ENCODE peak calls at places on chromosome 16, in eight cellular contexts. O is Calu3, I is lower leg skin, E is uterus, B is endodermal cell, Q is cardiac fibroblast, T is kidney epithelial cell, N is astrocyte. L is an unnamed sample.

GRCh38 chr16:28084209-28084608 is 20.7 kb upstream of the GSG1L start:
- DNase-seq in B (no peak), Q (no peak), E (no peak), N (no peak), T (no peak), I (no peak), O (no peak), L (no peak)

GRCh38 chr16:76565542-76565941 is 288.3 kb downstream of the CNTNAP4 start:
- DNase-seq in T (no peak), N (no peak), I (no peak), O (no peak), E (no peak), B (no peak), Q (no peak), L (no peak)

GRCh38 chr16:49526966-49527365 is 153.4 kb downstream of the C16orf78 start:
- DNase-seq in E (no peak), N (no peak), I (no peak), O (no peak), T (no peak), B (no peak), Q (no peak), L (no peak)

GRCh38 chr16:89289428-89290395 is 72.2 kb downstream of the ZNF778 start:
- DNase-seq in B (peak), N (peak), I (no peak), E (peak), Q (peak), O (peak), T (peak), L (peak)

GRCh38 chr16:57781741-57782606 is 20.3 kb downstream of the KIFC3 start:
- DNase-seq in O (no peak), T (no peak), E (no peak), I (no peak), B (no peak), N (peak), Q (no peak), L (no peak)

GRCh38 chr16:9256196-9256595 is 164.8 kb downstream of the HAPSTR1 start:
- DNase-seq in Q (no peak), T (no peak), E (no peak), I (no peak), B (peak), O (peak), N (no peak), L (no peak)

GRCh38 chr16:65122974-65123845 is 1.3 kb upstream of the CDH11 start:
- DNase-seq in Q (peak), N (peak), E (peak), T (no peak), B (peak), I (peak), O (no peak), L (no peak)

GRCh38 chr16:85479972-85480726 is 133.0 kb upstream of the GSE1 start:
- DNase-seq in O (peak), N (no peak), B (peak), E (no peak), I (no peak), Q (no peak), T (no peak), L (peak)

GRCh38 chr16:11639925-11640899 is 28.0 kb upstream of the SNN start:
- DNase-seq in Q (peak), O (peak), B (peak), T (peak), N (peak), E (peak), I (peak), L (no peak)

GRCh38 chr16:83095926-83096692 is 469.3 kb downstream of the CDH13 start:
- DNase-seq in N (peak), B (no peak), T (no peak), E (no peak), I (no peak), Q (no peak), O (peak), L (no peak)

GRCh38 chr16:83826146-83826913 is 18.6 kb downstream of the HSBP1 start:
- DNase-seq in E (peak), I (peak), O (peak), Q (peak), T (no peak), B (peak), N (peak), L (peak)

GRCh38 chr16:85699628-85700027 is 10.9 kb upstream of the GINS2 start:
- DNase-seq in B (no peak), Q (peak), T (peak), O (no peak), N (peak), E (no peak), I (no peak), L (no peak)

GRCh38 chr16:85568519-85568918 is 44.6 kb upstream of the GSE1 start:
- DNase-seq in B (no peak), N (no peak), O (no peak), I (peak), T (no peak), E (no peak), Q (no peak), L (no peak)

GRCh38 chr16:54748611-54749190 is 182.0 kb upstream of the IRX5 start:
- DNase-seq in N (no peak), I (no peak), E (no peak), T (no peak), O (no peak), Q (no peak), B (no peak), L (no peak)

GRCh38 chr16:54744998-54745397 is 185.7 kb upstream of the IRX5 start:
- DNase-seq in B (no peak), T (no peak), O (no peak), Q (no peak), I (no peak), E (no peak), N (no peak), L (no peak)

GRCh38 chr16:54746596-54746995 is 184.1 kb upstream of the IRX5 start:
- DNase-seq in I (no peak), B (no peak), Q (no peak), N (no peak), O (no peak), T (no peak), E (no peak), L (no peak)

DNA sequence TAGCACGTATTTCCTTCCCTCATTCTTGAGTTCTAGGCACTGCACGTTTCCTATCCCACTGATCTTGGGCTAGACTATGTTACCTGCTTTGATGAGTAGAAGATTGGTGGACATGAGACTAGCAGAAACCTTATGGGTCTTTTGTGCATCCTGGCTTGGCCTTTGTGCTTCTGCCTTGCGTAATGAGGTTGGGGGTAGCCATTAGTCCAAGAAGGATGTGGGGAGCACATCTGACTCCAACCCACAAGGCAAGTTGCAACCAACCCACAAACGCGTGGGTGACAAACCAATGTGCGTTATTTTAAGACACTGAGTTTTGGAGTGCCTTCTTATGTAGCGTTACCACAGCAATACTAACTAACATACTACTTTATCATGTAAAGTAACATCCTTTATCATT is 180.4 kb upstream of the IRX5 start:
- DNase-seq in I (no peak), Q (no peak), B (no peak), E (no peak), O (no peak), T (no peak), N (no peak), L (no peak)
- TF ChIP-seq CTCF in I (no peak), Q (no peak), B (no peak), E (no peak), O (no peak), T (no peak), N (no peak), L (no peak)

DNA sequence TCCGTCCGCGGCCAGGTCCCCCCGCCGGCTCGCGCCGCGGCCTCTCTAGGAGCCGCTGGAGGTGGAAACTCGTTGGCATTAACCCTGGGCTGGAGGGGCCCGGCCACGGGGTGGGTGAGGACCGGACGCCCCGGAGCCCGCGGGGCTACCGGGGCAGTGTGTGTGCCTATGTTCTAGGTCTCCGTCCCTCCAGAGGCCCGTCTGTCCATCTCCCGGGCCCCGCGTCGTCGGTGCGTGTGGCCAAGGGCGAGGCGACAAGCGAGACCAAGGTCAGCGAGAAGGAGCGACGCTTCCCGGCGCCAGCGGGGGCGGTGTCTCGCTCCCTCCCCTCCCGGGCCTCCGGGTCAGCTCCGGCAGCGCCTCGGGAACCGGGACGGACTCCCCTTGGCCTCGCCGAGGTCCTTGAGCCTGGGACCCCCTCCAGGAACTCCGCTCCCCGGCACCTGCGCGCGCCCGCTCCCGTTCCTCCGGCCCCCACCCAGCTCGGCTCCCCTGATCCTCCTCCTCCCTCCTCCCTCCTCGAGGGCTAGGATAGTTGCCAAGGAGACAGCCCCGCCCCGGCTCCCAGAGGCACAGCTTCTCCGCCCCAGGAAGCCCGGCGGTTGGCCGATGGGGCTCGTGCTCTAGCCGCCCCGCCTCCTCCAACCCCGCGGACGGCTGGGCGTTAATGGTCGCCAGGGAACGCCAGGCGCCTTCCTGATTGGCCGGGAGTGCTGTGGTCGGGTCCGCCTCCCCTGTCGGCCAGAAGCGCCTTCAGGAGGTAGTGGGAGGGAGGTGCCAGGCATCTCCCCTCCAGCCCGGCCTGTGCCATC is 663 bp upstream of the ZNF768 start:
- DNase-seq in T (peak), E (peak), Q (peak), N (peak), B (peak), O (peak), I (peak), L (peak)
- TF ChIP-seq CTCF in T (peak), E (peak), Q (peak), N (no peak), B (peak), O (peak), I (no peak), L (no peak)

GRCh38 chr16:5604770-5605169 is 507.2 kb upstream of the EEF2KMT start:
- DNase-seq in T (no peak), O (peak), Q (no peak), I (no peak), E (no peak), N (no peak), B (peak), L (no peak)
- TF ChIP-seq CTCF in T (no peak), O (peak), Q (no peak), I (no peak), E (no peak), N (no peak), B (peak), L (no peak)

GRCh38 chr16:1285669-1286491 is 23.6 kb upstream of the UBE2I start:
- DNase-seq in I (no peak), T (no peak), N (no peak), B (peak), Q (no peak), O (no peak), E (no peak), L (no peak)
- TF ChIP-seq CTCF in I (no peak), T (peak), N (no peak), B (peak), Q (no peak), O (no peak), E (no peak), L (no peak)

GRCh38 chr16:19503461-19504075 is 18.3 kb downstream of the GDE1 start:
- DNase-seq in Q (no peak), T (no peak), B (no peak), N (no peak), E (no peak), I (no peak), O (no peak), L (no peak)

GRCh38 chr16:19497181-19497580 is 24.7 kb downstream of the GDE1 start:
- DNase-seq in T (no peak), B (no peak), O (no peak), N (no peak), Q (no peak), E (no peak), I (no peak), L (no peak)

GRCh38 chr16:19499006-19499405 is 22.9 kb downstream of the GDE1 start:
- DNase-seq in O (no peak), Q (no peak), E (no peak), I (no peak), B (peak), T (no peak), N (no peak), L (no peak)

GRCh38 chr16:19502395-19503131 is 19.3 kb downstream of the GDE1 start:
- DNase-seq in T (no peak), N (peak), I (peak), O (peak), E (peak), Q (peak), B (peak), L (peak)

GRCh38 chr16:19499481-19499880 is 22.4 kb downstream of the GDE1 start:
- DNase-seq in E (no peak), B (peak), I (no peak), N (no peak), O (no peak), Q (no peak), T (no peak), L (no peak)
- TF ChIP-seq CTCF in E (no peak), B (no peak), I (no peak), N (no peak), O (no peak), Q (no peak), T (no peak), L (no peak)

L was measured in activated B cell treated with CpG ODN at 0.5 μM for 24 hours.